ENCODE peak calls at places on chromosomes 11 and 22, in nine cellular contexts. One of them, this sample, is unnamed.

GRCh38 chr22:50119768-50120251 is 30.0 kb downstream of the MOV10L1 start:
- DNase-seq in ovary: peak; percentile 52
- DNase-seq in stimulated activated CD4-positive, alpha-beta T cell treated with anti-CD3 and anti-CD28 coated beads, Interleukin-1b, Interleukin-23, amount 100 ng/mL, for 1 hour: no peak
- DNase-seq in NCI-H1105: no peak
- DNase-seq in activated naive CD8-positive, alpha-beta T cell treated with anti-CD3 and anti-CD28 coated beads, Interleukin-2, amount 10 ng/mL, durations not matched to agents 7 days and 5 days: no peak
- DNase-seq in hypothalamus: no peak
- DNase-seq in activated T-cell treated with anti-CD3 and anti-CD28 coated beads, Interleukin-2, amount 50 U/mL, for 1 hour: no peak
- DNase-seq in activated CD4-positive, alpha-beta T cell treated with anti-CD3 and anti-CD28 coated beads for 48 hours: no peak
- DNase-seq in astrocyte: peak; percentile 44
- DNase-seq in this sample: no peak

GRCh38 chr22:49885281-49885680 is 31.6 kb downstream of the ZBED4 start:
- DNase-seq in ovary: no peak
- DNase-seq in stimulated activated CD4-positive, alpha-beta T cell treated with anti-CD3 and anti-CD28 coated beads, Interleukin-1b, Interleukin-23, amount 100 ng/mL, for 1 hour: no peak
- DNase-seq in NCI-H1105: no peak
- DNase-seq in activated naive CD8-positive, alpha-beta T cell treated with anti-CD3 and anti-CD28 coated beads, Interleukin-2, amount 10 ng/mL, durations not matched to agents 7 days and 5 days: no peak
- DNase-seq in hypothalamus: no peak
- DNase-seq in activated T-cell treated with anti-CD3 and anti-CD28 coated beads, Interleukin-2, amount 50 U/mL, for 1 hour: no peak
- DNase-seq in activated CD4-positive, alpha-beta T cell treated with anti-CD3 and anti-CD28 coated beads for 48 hours: no peak
- DNase-seq in astrocyte: no peak
- DNase-seq in this sample: no peak

GRCh38 chr11:66752148-66752547 is 23.1 kb upstream of the SPTBN2 start:
- DNase-seq in ovary: no peak
- DNase-seq in stimulated activated CD4-positive, alpha-beta T cell treated with anti-CD3 and anti-CD28 coated beads, Interleukin-1b, Interleukin-23, amount 100 ng/mL, for 1 hour: no peak
- DNase-seq in NCI-H1105: no peak
- DNase-seq in activated naive CD8-positive, alpha-beta T cell treated with anti-CD3 and anti-CD28 coated beads, Interleukin-2, amount 10 ng/mL, durations not matched to agents 7 days and 5 days: no peak
- DNase-seq in hypothalamus: no peak
- DNase-seq in activated T-cell treated with anti-CD3 and anti-CD28 coated beads, Interleukin-2, amount 50 U/mL, for 1 hour: no peak
- DNase-seq in activated CD4-positive, alpha-beta T cell treated with anti-CD3 and anti-CD28 coated beads for 48 hours: no peak
- DNase-seq in astrocyte: no peak
- DNase-seq in this sample: no peak

GRCh38 chr11:30585067-30585891 is 874 bp downstream of the MPPED2 start:
- DNase-seq in ovary: no peak
- DNase-seq in stimulated activated CD4-positive, alpha-beta T cell treated with anti-CD3 and anti-CD28 coated beads, Interleukin-1b, Interleukin-23, amount 100 ng/mL, for 1 hour: no peak
- DNase-seq in NCI-H1105: no peak
- DNase-seq in activated naive CD8-positive, alpha-beta T cell treated with anti-CD3 and anti-CD28 coated beads, Interleukin-2, amount 10 ng/mL, durations not matched to agents 7 days and 5 days: peak; percentile 47
- DNase-seq in hypothalamus: no peak
- DNase-seq in activated T-cell treated with anti-CD3 and anti-CD28 coated beads, Interleukin-2, amount 50 U/mL, for 1 hour: peak; percentile 17
- DNase-seq in activated CD4-positive, alpha-beta T cell treated with anti-CD3 and anti-CD28 coated beads for 48 hours: peak; percentile 17
- DNase-seq in astrocyte: no peak
- DNase-seq in this sample: no peak

GRCh38 chr11:126355926-126356897 is 726 bp downstream of the ST3GAL4 start:
- DNase-seq in ovary: peak; percentile 35
- DNase-seq in stimulated activated CD4-positive, alpha-beta T cell treated with anti-CD3 and anti-CD28 coated beads, Interleukin-1b, Interleukin-23, amount 100 ng/mL, for 1 hour: no peak
- DNase-seq in NCI-H1105: peak; percentile 46
- DNase-seq in activated naive CD8-positive, alpha-beta T cell treated with anti-CD3 and anti-CD28 coated beads, Interleukin-2, amount 10 ng/mL, durations not matched to agents 7 days and 5 days: no peak
- DNase-seq in hypothalamus: peak; percentile 66
- DNase-seq in activated T-cell treated with anti-CD3 and anti-CD28 coated beads, Interleukin-2, amount 50 U/mL, for 1 hour: peak; percentile 23
- DNase-seq in activated CD4-positive, alpha-beta T cell treated with anti-CD3 and anti-CD28 coated beads for 48 hours: peak; percentile 40
- DNase-seq in astrocyte: no peak
- DNase-seq in this sample: no peak

GRCh38 chr11:20669833-20670684 is 673 bp downstream of the NELL1 start:
- DNase-seq in ovary: no peak
- DNase-seq in stimulated activated CD4-positive, alpha-beta T cell treated with anti-CD3 and anti-CD28 coated beads, Interleukin-1b, Interleukin-23, amount 100 ng/mL, for 1 hour: no peak
- DNase-seq in NCI-H1105: no peak
- DNase-seq in activated naive CD8-positive, alpha-beta T cell treated with anti-CD3 and anti-CD28 coated beads, Interleukin-2, amount 10 ng/mL, durations not matched to agents 7 days and 5 days: no peak
- DNase-seq in hypothalamus: no peak
- DNase-seq in activated T-cell treated with anti-CD3 and anti-CD28 coated beads, Interleukin-2, amount 50 U/mL, for 1 hour: no peak
- DNase-seq in activated CD4-positive, alpha-beta T cell treated with anti-CD3 and anti-CD28 coated beads for 48 hours: no peak
- DNase-seq in astrocyte: no peak
- DNase-seq in this sample: no peak

GRCh38 chr22:35835267-35835997 is 117.8 kb downstream of the APOL5 start:
- DNase-seq in ovary: no peak
- DNase-seq in stimulated activated CD4-positive, alpha-beta T cell treated with anti-CD3 and anti-CD28 coated beads, Interleukin-1b, Interleukin-23, amount 100 ng/mL, for 1 hour: no peak
- DNase-seq in NCI-H1105: no peak
- DNase-seq in activated naive CD8-positive, alpha-beta T cell treated with anti-CD3 and anti-CD28 coated beads, Interleukin-2, amount 10 ng/mL, durations not matched to agents 7 days and 5 days: no peak
- DNase-seq in hypothalamus: no peak
- DNase-seq in activated T-cell treated with anti-CD3 and anti-CD28 coated beads, Interleukin-2, amount 50 U/mL, for 1 hour: no peak
- DNase-seq in activated CD4-positive, alpha-beta T cell treated with anti-CD3 and anti-CD28 coated beads for 48 hours: no peak
- DNase-seq in astrocyte: peak; percentile 60
- DNase-seq in this sample: no peak

GRCh38 chr11:38305682-38306081 is 1707.6 kb upstream of the RAG2 start:
- DNase-seq in ovary: no peak
- DNase-seq in stimulated activated CD4-positive, alpha-beta T cell treated with anti-CD3 and anti-CD28 coated beads, Interleukin-1b, Interleukin-23, amount 100 ng/mL, for 1 hour: no peak
- DNase-seq in NCI-H1105: no peak
- DNase-seq in activated naive CD8-positive, alpha-beta T cell treated with anti-CD3 and anti-CD28 coated beads, Interleukin-2, amount 10 ng/mL, durations not matched to agents 7 days and 5 days: no peak
- DNase-seq in hypothalamus: no peak
- DNase-seq in activated T-cell treated with anti-CD3 and anti-CD28 coated beads, Interleukin-2, amount 50 U/mL, for 1 hour: no peak
- DNase-seq in activated CD4-positive, alpha-beta T cell treated with anti-CD3 and anti-CD28 coated beads for 48 hours: no peak
- DNase-seq in astrocyte: peak; percentile 57
- DNase-seq in this sample: no peak

GRCh38 chr11:32438883-32439487 is 3.6 kb upstream of the WT1 start:
- DNase-seq in ovary: peak; percentile 53
- DNase-seq in stimulated activated CD4-positive, alpha-beta T cell treated with anti-CD3 and anti-CD28 coated beads, Interleukin-1b, Interleukin-23, amount 100 ng/mL, for 1 hour: no peak
- DNase-seq in NCI-H1105: no peak
- DNase-seq in activated naive CD8-positive, alpha-beta T cell treated with anti-CD3 and anti-CD28 coated beads, Interleukin-2, amount 10 ng/mL, durations not matched to agents 7 days and 5 days: no peak
- DNase-seq in hypothalamus: no peak
- DNase-seq in activated T-cell treated with anti-CD3 and anti-CD28 coated beads, Interleukin-2, amount 50 U/mL, for 1 hour: no peak
- DNase-seq in activated CD4-positive, alpha-beta T cell treated with anti-CD3 and anti-CD28 coated beads for 48 hours: peak; percentile 13
- DNase-seq in astrocyte: no peak
- DNase-seq in this sample: no peak

GRCh38 chr11:74646964-74647363 is 54.6 kb downstream of the POLD3 start:
- DNase-seq in ovary: no peak
- DNase-seq in stimulated activated CD4-positive, alpha-beta T cell treated with anti-CD3 and anti-CD28 coated beads, Interleukin-1b, Interleukin-23, amount 100 ng/mL, for 1 hour: no peak
- DNase-seq in NCI-H1105: no peak
- DNase-seq in activated naive CD8-positive, alpha-beta T cell treated with anti-CD3 and anti-CD28 coated beads, Interleukin-2, amount 10 ng/mL, durations not matched to agents 7 days and 5 days: no peak
- DNase-seq in hypothalamus: no peak
- DNase-seq in activated T-cell treated with anti-CD3 and anti-CD28 coated beads, Interleukin-2, amount 50 U/mL, for 1 hour: no peak
- DNase-seq in activated CD4-positive, alpha-beta T cell treated with anti-CD3 and anti-CD28 coated beads for 48 hours: no peak
- DNase-seq in astrocyte: no peak
- DNase-seq in this sample: no peak

GRCh38 chr11:120184371-120184945 is 26.4 kb upstream of the OAF start:
- DNase-seq in ovary: peak; percentile 68
- DNase-seq in stimulated activated CD4-positive, alpha-beta T cell treated with anti-CD3 and anti-CD28 coated beads, Interleukin-1b, Interleukin-23, amount 100 ng/mL, for 1 hour: no peak
- DNase-seq in NCI-H1105: no peak
- DNase-seq in activated naive CD8-positive, alpha-beta T cell treated with anti-CD3 and anti-CD28 coated beads, Interleukin-2, amount 10 ng/mL, durations not matched to agents 7 days and 5 days: peak; percentile 2
- DNase-seq in hypothalamus: no peak
- DNase-seq in activated T-cell treated with anti-CD3 and anti-CD28 coated beads, Interleukin-2, amount 50 U/mL, for 1 hour: no peak
- DNase-seq in activated CD4-positive, alpha-beta T cell treated with anti-CD3 and anti-CD28 coated beads for 48 hours: no peak
- DNase-seq in astrocyte: no peak
- DNase-seq in this sample: no peak

GRCh38 chr11:8354622-8355417 is 91.1 kb upstream of the LMO1 start:
- DNase-seq in ovary: no peak
- DNase-seq in stimulated activated CD4-positive, alpha-beta T cell treated with anti-CD3 and anti-CD28 coated beads, Interleukin-1b, Interleukin-23, amount 100 ng/mL, for 1 hour: no peak
- DNase-seq in NCI-H1105: peak; percentile 84
- DNase-seq in activated naive CD8-positive, alpha-beta T cell treated with anti-CD3 and anti-CD28 coated beads, Interleukin-2, amount 10 ng/mL, durations not matched to agents 7 days and 5 days: no peak
- DNase-seq in hypothalamus: no peak
- DNase-seq in activated T-cell treated with anti-CD3 and anti-CD28 coated beads, Interleukin-2, amount 50 U/mL, for 1 hour: no peak
- DNase-seq in activated CD4-positive, alpha-beta T cell treated with anti-CD3 and anti-CD28 coated beads for 48 hours: no peak
- DNase-seq in astrocyte: peak; percentile 3
- DNase-seq in this sample: peak; percentile 50

GRCh38 chr11:66626926-66627325 is 10.5 kb downstream of the RBM14 start:
- DNase-seq in ovary: no peak
- DNase-seq in stimulated activated CD4-positive, alpha-beta T cell treated with anti-CD3 and anti-CD28 coated beads, Interleukin-1b, Interleukin-23, amount 100 ng/mL, for 1 hour: no peak
- DNase-seq in NCI-H1105: no peak
- DNase-seq in activated naive CD8-positive, alpha-beta T cell treated with anti-CD3 and anti-CD28 coated beads, Interleukin-2, amount 10 ng/mL, durations not matched to agents 7 days and 5 days: no peak
- DNase-seq in hypothalamus: no peak
- DNase-seq in activated T-cell treated with anti-CD3 and anti-CD28 coated beads, Interleukin-2, amount 50 U/mL, for 1 hour: no peak
- DNase-seq in activated CD4-positive, alpha-beta T cell treated with anti-CD3 and anti-CD28 coated beads for 48 hours: no peak
- DNase-seq in astrocyte: no peak
- DNase-seq in this sample: no peak

GRCh38 chr22:19948057-19948760 is 6.6 kb upstream of the TXNRD2 start:
- DNase-seq in ovary: no peak
- DNase-seq in stimulated activated CD4-positive, alpha-beta T cell treated with anti-CD3 and anti-CD28 coated beads, Interleukin-1b, Interleukin-23, amount 100 ng/mL, for 1 hour: no peak
- DNase-seq in NCI-H1105: no peak
- DNase-seq in activated naive CD8-positive, alpha-beta T cell treated with anti-CD3 and anti-CD28 coated beads, Interleukin-2, amount 10 ng/mL, durations not matched to agents 7 days and 5 days: no peak
- DNase-seq in hypothalamus: no peak
- DNase-seq in activated T-cell treated with anti-CD3 and anti-CD28 coated beads, Interleukin-2, amount 50 U/mL, for 1 hour: no peak
- DNase-seq in activated CD4-positive, alpha-beta T cell treated with anti-CD3 and anti-CD28 coated beads for 48 hours: no peak
- DNase-seq in astrocyte: no peak
- DNase-seq in this sample: no peak

GRCh38 chr22:21587803-21588611 is 20.5 kb downstream of the UBE2L3 start:
- DNase-seq in ovary: no peak
- DNase-seq in stimulated activated CD4-positive, alpha-beta T cell treated with anti-CD3 and anti-CD28 coated beads, Interleukin-1b, Interleukin-23, amount 100 ng/mL, for 1 hour: no peak
- DNase-seq in NCI-H1105: no peak
- DNase-seq in activated naive CD8-positive, alpha-beta T cell treated with anti-CD3 and anti-CD28 coated beads, Interleukin-2, amount 10 ng/mL, durations not matched to agents 7 days and 5 days: no peak
- DNase-seq in hypothalamus: peak; percentile 10
- DNase-seq in activated T-cell treated with anti-CD3 and anti-CD28 coated beads, Interleukin-2, amount 50 U/mL, for 1 hour: no peak
- DNase-seq in activated CD4-positive, alpha-beta T cell treated with anti-CD3 and anti-CD28 coated beads for 48 hours: peak; percentile 70
- DNase-seq in astrocyte: peak; percentile 75
- DNase-seq in this sample: no peak

GRCh38 chr11:63667993-63668392 is 3.2 kb downstream of the ATL3 start:
- DNase-seq in ovary: no peak
- DNase-seq in stimulated activated CD4-positive, alpha-beta T cell treated with anti-CD3 and anti-CD28 coated beads, Interleukin-1b, Interleukin-23, amount 100 ng/mL, for 1 hour: no peak
- DNase-seq in NCI-H1105: no peak
- DNase-seq in activated naive CD8-positive, alpha-beta T cell treated with anti-CD3 and anti-CD28 coated beads, Interleukin-2, amount 10 ng/mL, durations not matched to agents 7 days and 5 days: no peak
- DNase-seq in hypothalamus: no peak
- DNase-seq in activated T-cell treated with anti-CD3 and anti-CD28 coated beads, Interleukin-2, amount 50 U/mL, for 1 hour: no peak
- DNase-seq in activated CD4-positive, alpha-beta T cell treated with anti-CD3 and anti-CD28 coated beads for 48 hours: peak; percentile 9
- DNase-seq in astrocyte: peak; percentile 95
- DNase-seq in this sample: no peak

GRCh38 chr22:39598017-39598965 is 27.7 kb downstream of the CACNA1I start:
- DNase-seq in ovary: no peak
- DNase-seq in stimulated activated CD4-positive, alpha-beta T cell treated with anti-CD3 and anti-CD28 coated beads, Interleukin-1b, Interleukin-23, amount 100 ng/mL, for 1 hour: peak; percentile 64
- DNase-seq in NCI-H1105: no peak
- DNase-seq in activated naive CD8-positive, alpha-beta T cell treated with anti-CD3 and anti-CD28 coated beads, Interleukin-2, amount 10 ng/mL, durations not matched to agents 7 days and 5 days: peak; percentile 71
- DNase-seq in hypothalamus: no peak
- DNase-seq in activated T-cell treated with anti-CD3 and anti-CD28 coated beads, Interleukin-2, amount 50 U/mL, for 1 hour: peak; percentile 74
- DNase-seq in activated CD4-positive, alpha-beta T cell treated with anti-CD3 and anti-CD28 coated beads for 48 hours: peak; percentile 91
- DNase-seq in astrocyte: no peak
- DNase-seq in this sample: no peak

GRCh38 chr22:26606611-26607010 is 11.2 kb downstream of the CRYBB1 start:
- DNase-seq in ovary: no peak
- DNase-seq in stimulated activated CD4-positive, alpha-beta T cell treated with anti-CD3 and anti-CD28 coated beads, Interleukin-1b, Interleukin-23, amount 100 ng/mL, for 1 hour: no peak
- DNase-seq in NCI-H1105: no peak
- DNase-seq in activated naive CD8-positive, alpha-beta T cell treated with anti-CD3 and anti-CD28 coated beads, Interleukin-2, amount 10 ng/mL, durations not matched to agents 7 days and 5 days: no peak
- DNase-seq in hypothalamus: no peak
- DNase-seq in activated T-cell treated with anti-CD3 and anti-CD28 coated beads, Interleukin-2, amount 50 U/mL, for 1 hour: no peak
- DNase-seq in activated CD4-positive, alpha-beta T cell treated with anti-CD3 and anti-CD28 coated beads for 48 hours: no peak
- DNase-seq in astrocyte: peak; percentile 84
- DNase-seq in this sample: no peak

GRCh38 chr11:66728760-66729385 is at the start of gene SPTBN2:
- DNase-seq in ovary: no peak
- DNase-seq in stimulated activated CD4-positive, alpha-beta T cell treated with anti-CD3 and anti-CD28 coated beads, Interleukin-1b, Interleukin-23, amount 100 ng/mL, for 1 hour: no peak
- DNase-seq in NCI-H1105: no peak
- DNase-seq in activated naive CD8-positive, alpha-beta T cell treated with anti-CD3 and anti-CD28 coated beads, Interleukin-2, amount 10 ng/mL, durations not matched to agents 7 days and 5 days: no peak
- DNase-seq in hypothalamus: no peak
- DNase-seq in activated T-cell treated with anti-CD3 and anti-CD28 coated beads, Interleukin-2, amount 50 U/mL, for 1 hour: no peak
- DNase-seq in activated CD4-positive, alpha-beta T cell treated with anti-CD3 and anti-CD28 coated beads for 48 hours: no peak
- DNase-seq in astrocyte: peak; percentile 9
- DNase-seq in this sample: peak; percentile 70

GRCh38 chr22:45893516-45893915 is 83.4 kb downstream of the WNT7B start:
- DNase-seq in ovary: no peak
- DNase-seq in stimulated activated CD4-positive, alpha-beta T cell treated with anti-CD3 and anti-CD28 coated beads, Interleukin-1b, Interleukin-23, amount 100 ng/mL, for 1 hour: no peak
- DNase-seq in NCI-H1105: no peak
- DNase-seq in activated naive CD8-positive, alpha-beta T cell treated with anti-CD3 and anti-CD28 coated beads, Interleukin-2, amount 10 ng/mL, durations not matched to agents 7 days and 5 days: no peak
- DNase-seq in hypothalamus: no peak
- DNase-seq in activated T-cell treated with anti-CD3 and anti-CD28 coated beads, Interleukin-2, amount 50 U/mL, for 1 hour: no peak
- DNase-seq in activated CD4-positive, alpha-beta T cell treated with anti-CD3 and anti-CD28 coated beads for 48 hours: no peak
- DNase-seq in astrocyte: peak; percentile 78
- DNase-seq in this sample: no peak

GRCh38 chr11:69912911-69913451 is 93.8 kb upstream of the FGF3 start:
- DNase-seq in ovary: no peak
- DNase-seq in stimulated activated CD4-positive, alpha-beta T cell treated with anti-CD3 and anti-CD28 coated beads, Interleukin-1b, Interleukin-23, amount 100 ng/mL, for 1 hour: no peak
- DNase-seq in NCI-H1105: no peak
- DNase-seq in activated naive CD8-positive, alpha-beta T cell treated with anti-CD3 and anti-CD28 coated beads, Interleukin-2, amount 10 ng/mL, durations not matched to agents 7 days and 5 days: no peak
- DNase-seq in hypothalamus: no peak
- DNase-seq in activated T-cell treated with anti-CD3 and anti-CD28 coated beads, Interleukin-2, amount 50 U/mL, for 1 hour: no peak
- DNase-seq in activated CD4-positive, alpha-beta T cell treated with anti-CD3 and anti-CD28 coated beads for 48 hours: peak; percentile 28
- DNase-seq in astrocyte: no peak
- DNase-seq in this sample: no peak

GRCh38 chr11:14972581-14973490 is 685 bp upstream of the CALCA start:
- DNase-seq in ovary: no peak
- DNase-seq in stimulated activated CD4-positive, alpha-beta T cell treated with anti-CD3 and anti-CD28 coated beads, Interleukin-1b, Interleukin-23, amount 100 ng/mL, for 1 hour: no peak
- DNase-seq in NCI-H1105: peak; percentile 63
- DNase-seq in activated naive CD8-positive, alpha-beta T cell treated with anti-CD3 and anti-CD28 coated beads, Interleukin-2, amount 10 ng/mL, durations not matched to agents 7 days and 5 days: no peak
- DNase-seq in hypothalamus: no peak
- DNase-seq in activated T-cell treated with anti-CD3 and anti-CD28 coated beads, Interleukin-2, amount 50 U/mL, for 1 hour: no peak
- DNase-seq in activated CD4-positive, alpha-beta T cell treated with anti-CD3 and anti-CD28 coated beads for 48 hours: no peak
- DNase-seq in astrocyte: no peak
- DNase-seq in this sample: peak; percentile 75

GRCh38 chr11:8070417-8071101 is 10.5 kb upstream of the TUB start:
- DNase-seq in ovary: no peak
- DNase-seq in stimulated activated CD4-positive, alpha-beta T cell treated with anti-CD3 and anti-CD28 coated beads, Interleukin-1b, Interleukin-23, amount 100 ng/mL, for 1 hour: no peak
- DNase-seq in NCI-H1105: peak; percentile 10
- DNase-seq in activated naive CD8-positive, alpha-beta T cell treated with anti-CD3 and anti-CD28 coated beads, Interleukin-2, amount 10 ng/mL, durations not matched to agents 7 days and 5 days: no peak
- DNase-seq in hypothalamus: no peak
- DNase-seq in activated T-cell treated with anti-CD3 and anti-CD28 coated beads, Interleukin-2, amount 50 U/mL, for 1 hour: peak; percentile 5
- DNase-seq in activated CD4-positive, alpha-beta T cell treated with anti-CD3 and anti-CD28 coated beads for 48 hours: no peak
- DNase-seq in astrocyte: no peak
- DNase-seq in this sample: no peak

GRCh38 chr11:1570531-1570895 is 1.6 kb downstream of the DUSP8 start:
- DNase-seq in ovary: no peak
- DNase-seq in stimulated activated CD4-positive, alpha-beta T cell treated with anti-CD3 and anti-CD28 coated beads, Interleukin-1b, Interleukin-23, amount 100 ng/mL, for 1 hour: no peak
- DNase-seq in NCI-H1105: no peak
- DNase-seq in activated naive CD8-positive, alpha-beta T cell treated with anti-CD3 and anti-CD28 coated beads, Interleukin-2, amount 10 ng/mL, durations not matched to agents 7 days and 5 days: no peak
- DNase-seq in hypothalamus: no peak
- DNase-seq in activated T-cell treated with anti-CD3 and anti-CD28 coated beads, Interleukin-2, amount 50 U/mL, for 1 hour: peak; percentile 28
- DNase-seq in activated CD4-positive, alpha-beta T cell treated with anti-CD3 and anti-CD28 coated beads for 48 hours: no peak
- DNase-seq in astrocyte: no peak
- DNase-seq in this sample: no peak

GRCh38 chr22:37015587-37015878 is 3.7 kb downstream of the TST start:
- DNase-seq in ovary: no peak
- DNase-seq in stimulated activated CD4-positive, alpha-beta T cell treated with anti-CD3 and anti-CD28 coated beads, Interleukin-1b, Interleukin-23, amount 100 ng/mL, for 1 hour: no peak
- DNase-seq in NCI-H1105: no peak
- DNase-seq in activated naive CD8-positive, alpha-beta T cell treated with anti-CD3 and anti-CD28 coated beads, Interleukin-2, amount 10 ng/mL, durations not matched to agents 7 days and 5 days: no peak
- DNase-seq in hypothalamus: no peak
- DNase-seq in activated T-cell treated with anti-CD3 and anti-CD28 coated beads, Interleukin-2, amount 50 U/mL, for 1 hour: no peak
- DNase-seq in activated CD4-positive, alpha-beta T cell treated with anti-CD3 and anti-CD28 coated beads for 48 hours: no peak
- DNase-seq in astrocyte: no peak
- DNase-seq in this sample: no peak

GRCh38 chr11:8768625-8769333 is 86.2 kb downstream of the RPL27A start:
- DNase-seq in ovary: no peak
- DNase-seq in stimulated activated CD4-positive, alpha-beta T cell treated with anti-CD3 and anti-CD28 coated beads, Interleukin-1b, Interleukin-23, amount 100 ng/mL, for 1 hour: no peak
- DNase-seq in NCI-H1105: no peak
- DNase-seq in activated naive CD8-positive, alpha-beta T cell treated with anti-CD3 and anti-CD28 coated beads, Interleukin-2, amount 10 ng/mL, durations not matched to agents 7 days and 5 days: no peak
- DNase-seq in hypothalamus: no peak
- DNase-seq in activated T-cell treated with anti-CD3 and anti-CD28 coated beads, Interleukin-2, amount 50 U/mL, for 1 hour: no peak
- DNase-seq in activated CD4-positive, alpha-beta T cell treated with anti-CD3 and anti-CD28 coated beads for 48 hours: no peak
- DNase-seq in astrocyte: peak; percentile 84
- DNase-seq in this sample: no peak

GRCh38 chr11:67276821-67277230 is 10.6 kb downstream of the GRK2 start:
- DNase-seq in ovary: no peak
- DNase-seq in stimulated activated CD4-positive, alpha-beta T cell treated with anti-CD3 and anti-CD28 coated beads, Interleukin-1b, Interleukin-23, amount 100 ng/mL, for 1 hour: no peak
- DNase-seq in NCI-H1105: no peak
- DNase-seq in activated naive CD8-positive, alpha-beta T cell treated with anti-CD3 and anti-CD28 coated beads, Interleukin-2, amount 10 ng/mL, durations not matched to agents 7 days and 5 days: peak; percentile 74
- DNase-seq in hypothalamus: no peak
- DNase-seq in activated T-cell treated with anti-CD3 and anti-CD28 coated beads, Interleukin-2, amount 50 U/mL, for 1 hour: peak; percentile 62
- DNase-seq in activated CD4-positive, alpha-beta T cell treated with anti-CD3 and anti-CD28 coated beads for 48 hours: peak; percentile 69
- DNase-seq in astrocyte: no peak
- DNase-seq in this sample: no peak

GRCh38 chr11:110878513-110878912 is 166.3 kb upstream of the ARHGAP20 start:
- DNase-seq in ovary: no peak
- DNase-seq in stimulated activated CD4-positive, alpha-beta T cell treated with anti-CD3 and anti-CD28 coated beads, Interleukin-1b, Interleukin-23, amount 100 ng/mL, for 1 hour: no peak
- DNase-seq in NCI-H1105: no peak
- DNase-seq in activated naive CD8-positive, alpha-beta T cell treated with anti-CD3 and anti-CD28 coated beads, Interleukin-2, amount 10 ng/mL, durations not matched to agents 7 days and 5 days: no peak
- DNase-seq in hypothalamus: no peak
- DNase-seq in activated T-cell treated with anti-CD3 and anti-CD28 coated beads, Interleukin-2, amount 50 U/mL, for 1 hour: no peak
- DNase-seq in activated CD4-positive, alpha-beta T cell treated with anti-CD3 and anti-CD28 coated beads for 48 hours: no peak
- DNase-seq in astrocyte: peak; percentile 89
- DNase-seq in this sample: no peak

GRCh38 chr11:134701564-134702165 is 289.6 kb upstream of the B3GAT1 start:
- DNase-seq in ovary: no peak
- DNase-seq in stimulated activated CD4-positive, alpha-beta T cell treated with anti-CD3 and anti-CD28 coated beads, Interleukin-1b, Interleukin-23, amount 100 ng/mL, for 1 hour: no peak
- DNase-seq in NCI-H1105: no peak
- DNase-seq in activated naive CD8-positive, alpha-beta T cell treated with anti-CD3 and anti-CD28 coated beads, Interleukin-2, amount 10 ng/mL, durations not matched to agents 7 days and 5 days: no peak
- DNase-seq in hypothalamus: no peak
- DNase-seq in activated T-cell treated with anti-CD3 and anti-CD28 coated beads, Interleukin-2, amount 50 U/mL, for 1 hour: no peak
- DNase-seq in activated CD4-positive, alpha-beta T cell treated with anti-CD3 and anti-CD28 coated beads for 48 hours: no peak
- DNase-seq in astrocyte: no peak
- DNase-seq in this sample: peak; percentile 20

GRCh38 chr11:102026217-102026616 is 21.0 kb upstream of the CFAP300 start:
- DNase-seq in ovary: no peak
- DNase-seq in stimulated activated CD4-positive, alpha-beta T cell treated with anti-CD3 and anti-CD28 coated beads, Interleukin-1b, Interleukin-23, amount 100 ng/mL, for 1 hour: no peak
- DNase-seq in NCI-H1105: no peak
- DNase-seq in activated naive CD8-positive, alpha-beta T cell treated with anti-CD3 and anti-CD28 coated beads, Interleukin-2, amount 10 ng/mL, durations not matched to agents 7 days and 5 days: no peak
- DNase-seq in hypothalamus: no peak
- DNase-seq in activated T-cell treated with anti-CD3 and anti-CD28 coated beads, Interleukin-2, amount 50 U/mL, for 1 hour: no peak
- DNase-seq in activated CD4-positive, alpha-beta T cell treated with anti-CD3 and anti-CD28 coated beads for 48 hours: no peak
- DNase-seq in astrocyte: no peak
- DNase-seq in this sample: no peak

GRCh38 chr11:61362542-61362875 is 335 bp downstream of the TMEM138 start:
- DNase-seq in ovary: no peak
- DNase-seq in stimulated activated CD4-positive, alpha-beta T cell treated with anti-CD3 and anti-CD28 coated beads, Interleukin-1b, Interleukin-23, amount 100 ng/mL, for 1 hour: no peak
- DNase-seq in NCI-H1105: peak; percentile 16
- DNase-seq in activated naive CD8-positive, alpha-beta T cell treated with anti-CD3 and anti-CD28 coated beads, Interleukin-2, amount 10 ng/mL, durations not matched to agents 7 days and 5 days: no peak
- DNase-seq in hypothalamus: no peak
- DNase-seq in activated T-cell treated with anti-CD3 and anti-CD28 coated beads, Interleukin-2, amount 50 U/mL, for 1 hour: no peak
- DNase-seq in activated CD4-positive, alpha-beta T cell treated with anti-CD3 and anti-CD28 coated beads for 48 hours: peak; percentile 48
- DNase-seq in astrocyte: peak; percentile 66
- DNase-seq in this sample: no peak

This sample was measured in NCI-H1092 treated with DMSO at 0.1 percent for 48 hours.